ENCODE peak calls at places on chromosomes 5 and 9, in seven cellular contexts. S is heart right ventricle, I is fibroblast of lung, W is PC-3, N is left ventricle myocardium inferior, Y is tibial artery, J is left lung. G is an unnamed sample.

GRCh38 chr5:139822553-139823425 is 27.2 kb downstream of the PSD2 start:
- DNase-seq in S (no peak), I (no peak), W (no peak), N (no peak), Y (peak), J (no peak), G (no peak)

GRCh38 chr5:107388111-107388861 is 282.5 kb downstream of the EFNA5 start:
- DNase-seq in S (no peak), I (peak), W (peak), N (no peak), Y (no peak), J (no peak), G (no peak)

GRCh38 chr9:16368425-16369087 is 501.9 kb downstream of the BNC2 start:
- DNase-seq in S (no peak), I (no peak), W (peak), N (no peak), Y (no peak), J (no peak), G (no peak)

GRCh38 chr5:172160506-172160905 is 27.5 kb downstream of the STK10 start:
- DNase-seq in S (no peak), I (no peak), W (no peak), N (no peak), Y (no peak), J (peak), G (no peak)

GRCh38 chr9:706606-707451 is 134.7 kb upstream of the DMRT1 start:
- DNase-seq in S (peak), I (peak), W (peak), N (peak), Y (peak), J (peak), G (no peak)

GRCh38 chr9:136093331-136093986 is 1.6 kb downstream of the NACC2 start:
- DNase-seq in S (no peak), I (no peak), W (no peak), N (no peak), Y (peak), J (no peak), G (peak)

GRCh38 chr5:170330568-170331054 is 33.0 kb upstream of the LCP2 start:
- DNase-seq in S (no peak), I (no peak), W (no peak), N (no peak), Y (no peak), J (no peak), G (no peak)

GRCh38 chr9:111483419-111483861 is 743 bp downstream of the ECPAS start:
- DNase-seq in S (peak), I (no peak), W (peak), N (no peak), Y (peak), J (no peak), G (peak)

GRCh38 chr5:119274024-119274766 is 81.6 kb upstream of the TNFAIP8 start:
- DNase-seq in S (no peak), I (no peak), W (peak), N (no peak), Y (no peak), J (no peak), G (no peak)

GRCh38 chr9:129383415-129384088 is 205.5 kb upstream of the IER5L start:
- DNase-seq in S (peak), I (peak), W (peak), N (peak), Y (peak), J (peak), G (peak)

GRCh38 chr9:129384887-129385614 is 207.0 kb upstream of the IER5L start:
- DNase-seq in S (no peak), I (no peak), W (no peak), N (no peak), Y (peak), J (no peak), G (no peak)

GRCh38 chr9:129383005-129383414 is 204.9 kb upstream of the IER5L start:
- DNase-seq in S (peak), I (no peak), W (peak), N (peak), Y (peak), J (peak), G (peak)

GRCh38 chr9:129385615-129385934 is 207.5 kb upstream of the IER5L start:
- DNase-seq in S (no peak), I (no peak), W (no peak), N (no peak), Y (peak), J (no peak), G (no peak)

DNA sequence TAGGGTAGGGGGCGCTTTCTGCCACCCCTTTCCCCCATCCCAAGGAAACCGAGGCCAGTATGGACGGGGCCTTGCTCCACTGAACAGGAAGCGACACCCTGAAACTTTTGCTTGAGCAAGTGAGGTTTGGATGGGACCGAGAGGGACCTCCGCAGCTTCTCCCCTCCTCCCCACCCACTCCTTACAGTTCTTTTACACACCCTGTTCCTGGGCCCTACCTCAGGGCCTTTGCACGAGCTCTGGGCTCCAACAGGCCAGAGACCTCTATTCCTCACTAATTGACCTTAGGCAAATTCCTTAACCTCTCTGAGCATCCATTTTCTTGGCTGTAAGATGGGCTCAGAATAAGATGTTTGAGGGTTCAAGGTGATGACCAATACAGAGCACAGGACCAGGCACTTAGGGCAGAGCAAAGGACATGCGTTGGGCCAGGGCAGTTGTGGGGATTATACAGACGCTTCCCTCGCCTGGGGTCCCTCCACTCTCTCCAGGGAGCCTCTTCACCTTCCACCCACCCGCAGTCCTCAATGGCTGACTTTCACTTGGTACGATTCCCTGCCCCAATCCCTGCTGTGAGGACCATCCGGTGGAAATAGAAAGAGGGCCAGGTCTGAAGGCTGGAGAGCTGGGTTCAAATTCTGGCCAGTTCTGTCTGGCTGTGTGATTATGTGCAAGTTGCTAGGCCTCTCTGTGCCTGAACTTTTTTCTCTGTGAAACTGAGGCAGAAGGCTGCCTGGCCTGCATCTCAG is 206.3 kb upstream of the IER5L start:
- DNase-seq in S (no peak), I (no peak), W (no peak), N (no peak), Y (peak), J (no peak), G (no peak)
- H3K4me3 ChIP-seq in S (peak), I (no peak), W (peak), N (peak), Y (peak), J (no peak), G (peak)

GRCh38 chr5:143806568-143806967 is 5.4 kb upstream of the HMHB1 start:
- DNase-seq in S (no peak), I (no peak), W (no peak), N (no peak), Y (no peak), J (no peak), G (no peak)
- TF ChIP-seq CTCF in S (no peak), I (no peak), W (no peak), N (no peak), Y (no peak), J (no peak), G (no peak)

GRCh38 chr5:79512692-79513518 is 1.0 kb downstream of the HOMER1 start:
- DNase-seq in S (peak), I (peak), W (peak), N (no peak), Y (no peak), J (no peak), G (peak)
- H3K4me3 ChIP-seq in S (peak), I (peak), W (peak), N (peak), Y (peak), J (peak), G (peak)

DNA sequence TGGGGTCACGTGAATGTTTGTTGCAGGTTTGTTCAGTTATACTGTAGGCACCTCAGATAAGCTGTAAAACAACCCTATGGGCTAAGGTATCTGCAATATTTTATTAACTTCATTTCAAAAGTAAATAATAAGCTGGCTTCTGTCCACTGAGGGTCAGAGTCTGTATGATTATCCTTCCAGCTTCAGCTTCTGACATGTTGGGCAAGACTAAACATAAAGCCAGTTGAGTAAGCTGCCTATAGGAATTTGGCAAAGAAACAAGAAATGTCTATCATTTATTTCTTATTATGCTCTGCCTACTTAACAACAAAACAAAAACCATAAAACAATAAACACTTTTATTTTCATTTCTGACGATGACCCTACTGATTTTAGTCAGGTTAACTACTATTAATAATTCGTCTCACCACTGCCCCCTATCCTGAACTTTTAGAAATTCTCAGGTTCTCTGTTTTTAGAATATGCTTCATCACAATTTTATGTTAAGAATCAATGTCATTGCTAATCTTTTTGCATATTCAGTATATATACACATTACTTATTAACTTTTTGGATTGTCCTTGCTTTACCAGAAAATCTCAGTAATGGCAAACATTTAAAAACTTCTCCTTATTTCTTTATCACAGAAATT is 413.5 kb upstream of the ADAMTSL1 start:
- DNase-seq in S (no peak), I (peak), W (peak), N (no peak), Y (no peak), J (no peak), G (no peak)
- TF ChIP-seq CTCF in S (no peak), I (peak), W (peak), N (no peak), Y (no peak), J (no peak), G (no peak)

GRCh38 chr9:115285806-115286205 is 167.8 kb upstream of the TNC start:
- DNase-seq in S (no peak), I (no peak), W (no peak), N (no peak), Y (no peak), J (no peak), G (no peak)
- H3K4me3 ChIP-seq in S (no peak), I (no peak), W (no peak), N (no peak), Y (no peak), J (no peak), G (no peak)

GRCh38 chr5:68271124-68271523 is 55.6 kb downstream of the PIK3R1 start:
- DNase-seq in S (no peak), I (no peak), W (no peak), N (no peak), Y (no peak), J (no peak), G (no peak)

GRCh38 chr5:68269820-68270219 is 54.3 kb downstream of the PIK3R1 start:
- DNase-seq in S (no peak), I (peak), W (no peak), N (no peak), Y (no peak), J (no peak), G (no peak)

GRCh38 chr5:68273717-68274409 is 58.3 kb downstream of the PIK3R1 start:
- DNase-seq in S (no peak), I (no peak), W (no peak), N (no peak), Y (no peak), J (no peak), G (no peak)

GRCh38 chr5:68270576-68270975 is 55.0 kb downstream of the PIK3R1 start:
- DNase-seq in S (no peak), I (no peak), W (no peak), N (no peak), Y (no peak), J (no peak), G (no peak)

DNA sequence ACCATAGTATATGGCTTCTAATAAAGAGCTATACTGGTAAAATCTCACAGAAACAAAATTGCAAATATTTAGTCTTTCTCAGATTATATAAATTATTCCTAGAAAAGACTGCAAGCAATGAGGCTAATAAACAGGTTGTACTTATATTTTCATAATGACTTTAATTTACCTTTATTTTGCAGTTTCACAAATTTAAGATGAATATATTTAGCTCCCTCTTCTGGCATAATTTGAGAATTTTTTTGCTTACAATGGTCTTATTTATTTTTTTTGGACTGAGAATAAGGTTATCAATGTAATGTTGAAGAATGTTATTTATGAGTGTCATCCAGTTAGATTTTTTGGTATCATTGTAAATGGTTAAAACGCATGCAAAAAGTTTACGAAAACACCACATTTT is 56.7 kb downstream of the PIK3R1 start:
- DNase-seq in S (no peak), I (peak), W (peak), N (no peak), Y (no peak), J (no peak), G (no peak)
- TF ChIP-seq CTCF in S (peak), I (no peak), W (peak), N (peak), Y (peak), J (no peak), G (no peak)